ENCODE peak calls at places on chromosomes 6 and 20, in nine cellular contexts. G is kidney tubule cell, F is NCI-H1930, T is T-cell, C is fibroblast of villous mesenchyme, K is right cardiac atrium, U is NCI-H526 treated with DMSO at 0.1 percent for 48 hours, Z is LoVo, J is Right ventricle myocardium superior. E is an unnamed sample.

GRCh38 chr20:50508171-50508761 is 1.9 kb upstream of the PTPN1 start:
- DNase-seq in T (no peak), J (no peak), U (no peak), Z (no peak), F (no peak), K (no peak), C (no peak), G (peak), E (no peak)

GRCh38 chr20:63680427-63680826 is 16.0 kb upstream of the TNFRSF6B start:
- DNase-seq in C (no peak), K (no peak), F (no peak), J (no peak), U (no peak), T (no peak), G (no peak), Z (no peak), E (no peak)

GRCh38 chr6:72522735-72523141 is 99.1 kb upstream of the KCNQ5 start:
- DNase-seq in T (peak), K (no peak), Z (no peak), C (no peak), F (no peak), G (peak), U (no peak), J (no peak), E (no peak)

GRCh38 chr6:73382462-73383113 is 12.0 kb upstream of the DDX43 start:
- DNase-seq in K (no peak), C (peak), Z (peak), G (peak), F (no peak), J (no peak), T (no peak), U (no peak), E (no peak)

GRCh38 chr20:43983359-43983758 is 68.7 kb downstream of the TOX2 start:
- DNase-seq in U (no peak), C (no peak), J (no peak), T (no peak), Z (peak), G (no peak), K (no peak), F (no peak), E (no peak)

GRCh38 chr20:53621482-53622246 is 28.0 kb upstream of the ZNF217 start:
- DNase-seq in F (no peak), J (peak), C (peak), G (peak), U (no peak), Z (peak), K (peak), T (no peak), E (no peak)

GRCh38 chr6:31777667-31778050 is 531 bp upstream of the VWA7 start:
- DNase-seq in Z (no peak), G (no peak), J (no peak), U (no peak), T (no peak), K (no peak), C (no peak), F (no peak), E (no peak)

GRCh38 chr6:77467038-77467437 is 3.7 kb upstream of the HTR1B start:
- DNase-seq in U (no peak), J (no peak), K (no peak), T (no peak), Z (no peak), G (peak), F (no peak), C (peak), E (no peak)

GRCh38 chr20:20683922-20684321 is 28.5 kb downstream of the RALGAPA2 start:
- DNase-seq in J (no peak), G (peak), T (no peak), Z (no peak), U (no peak), K (no peak), F (no peak), C (no peak), E (no peak)

GRCh38 chr6:22848121-22848520 is 278.8 kb downstream of the HDGFL1 start:
- DNase-seq in G (no peak), T (no peak), J (no peak), K (no peak), C (no peak), U (no peak), Z (no peak), F (no peak), E (no peak)

GRCh38 chr6:108914235-108915022 is 66.2 kb downstream of the ARMC2 start:
- DNase-seq in K (no peak), U (no peak), Z (no peak), J (no peak), G (peak), T (peak), C (peak), F (peak), E (no peak)

GRCh38 chr6:29953706-29954105 is 11.4 kb downstream of the HLA-A start:
- DNase-seq in T (no peak), Z (no peak), G (peak), F (no peak), U (no peak), J (no peak), K (no peak), C (no peak), E (no peak)

GRCh38 chr6:148497256-148497655 is 154.6 kb downstream of the SASH1 start:
- DNase-seq in Z (peak), J (no peak), G (no peak), K (no peak), T (no peak), C (peak), U (no peak), F (no peak), E (no peak)

GRCh38 chr6:29702519-29703103 is 20.6 kb upstream of the HLA-F start:
- DNase-seq in T (no peak), J (peak), U (no peak), C (peak), Z (peak), K (peak), G (peak), F (peak), E (peak)

GRCh38 chr20:16707674-16708073 is 22.2 kb upstream of the SNRPB2 start:
- DNase-seq in F (no peak), K (no peak), G (no peak), T (no peak), C (no peak), U (no peak), Z (no peak), J (no peak), E (no peak)

E was measured in activated B cell treated with CpG ODN at 0.5 μM for 24 hours.